ENCODE peak calls at places on chromosomes 4 and X, in five cellular contexts. T, C, I, Q and R are unnamed samples.
A peak's percentile ranks its signal among the peaks of the same experiment; 100 is the strongest.

GRCh38 chrX:19793471-19793870 is 93.9 kb downstream of the SH3KBP1 start:
- DNase-seq in T (no peak), C (no peak), I (no peak), Q (no peak), R (no peak)

GRCh38 chrX:132622130-132622529 is 133.3 kb upstream of the MBNL3 start:
- DNase-seq in T (no peak), C (no peak), I (no peak), Q (no peak), R (no peak)

GRCh38 chrX:102129473-102129872 is 4.0 kb downstream of the TCEAL2 start:
- DNase-seq in T (no peak), C (peak; percentile 41), I (no peak), Q (no peak), R (no peak)

GRCh38 chr4:53974561-53974960 is 89.8 kb downstream of the CHIC2 start:
- DNase-seq in T (no peak), C (no peak), I (no peak), Q (no peak), R (no peak)

GRCh38 chrX:1893758-1894294 is 279.0 kb downstream of the ASMT start:
- DNase-seq in T (no peak), C (no peak), I (no peak), Q (no peak), R (no peak)

GRCh38 chrX:55342533-55343501 is 78.1 kb upstream of the PAGE3 start:
- DNase-seq in T (no peak), C (peak; percentile 48), I (peak; percentile 7), Q (no peak), R (no peak)

GRCh38 chrX:9291666-9292065 is 173.2 kb upstream of the TBL1X start:
- DNase-seq in T (no peak), C (no peak), I (no peak), Q (no peak), R (no peak)

GRCh38 chr4:128347930-128348660 is 60.5 kb upstream of the PGRMC2 start:
- DNase-seq in T (no peak), C (no peak), I (no peak), Q (no peak), R (no peak)

GRCh38 chrX:56751071-56751470 is 22.0 kb downstream of the NBDY start:
- DNase-seq in T (no peak), C (no peak), I (no peak), Q (no peak), R (no peak)

GRCh38 chr4:95267081-95267480 is 281.7 kb downstream of the UNC5C start:
- DNase-seq in T (no peak), C (no peak), I (no peak), Q (no peak), R (no peak)

GRCh38 chrX:22366166-22366702 is 93.5 kb downstream of the CBLL2 start:
- DNase-seq in T (no peak), C (no peak), I (no peak), Q (no peak), R (no peak)

GRCh38 chr4:110085131-110085530 is 113.3 kb downstream of the ELOVL6 start:
- DNase-seq in T (no peak), C (no peak), I (no peak), Q (no peak), R (no peak)

GRCh38 chrX:9146657-9147056 is 112.7 kb upstream of the FAM9B start:
- DNase-seq in T (no peak), C (no peak), I (no peak), Q (no peak), R (no peak)

GRCh38 chr4:111639876-111640275 is 505.4 kb upstream of the FAM241A start:
- DNase-seq in T (no peak), C (no peak), I (no peak), Q (no peak), R (no peak)

GRCh38 chr4:154622598-154622997 is 10.1 kb upstream of the FGG start:
- DNase-seq in T (no peak), C (peak; percentile 31), I (no peak), Q (no peak), R (no peak)

GRCh38 chrX:132435222-132435621 is 53.6 kb downstream of the MBNL3 start:
- DNase-seq in T (no peak), C (no peak), I (no peak), Q (peak; percentile 1), R (no peak)

GRCh38 chr4:4415806-4416805 is 29.2 kb downstream of the NSG1 start:
- DNase-seq in T (no peak), C (no peak), I (no peak), Q (no peak), R (no peak)

GRCh38 chr4:79198886-79199591 is 126.8 kb downstream of the NAA11 start:
- DNase-seq in T (no peak), C (no peak), I (no peak), Q (no peak), R (no peak)

GRCh38 chr4:127015616-127016015 is 617.1 kb upstream of the INTU start:
- DNase-seq in T (no peak), C (no peak), I (no peak), Q (no peak), R (no peak)

GRCh38 chr4:76762136-76763130 is 135.5 kb downstream of the SOWAHB start:
- DNase-seq in T (no peak), C (no peak), I (no peak), Q (no peak), R (no peak)

GRCh38 chr4:184439856-184440592 is 34.3 kb downstream of the IRF2 start:
- DNase-seq in T (no peak), C (no peak), I (no peak), Q (no peak), R (no peak)

GRCh38 chrX:48831909-48832291 is 3.5 kb downstream of the PCSK1N start:
- DNase-seq in T (no peak), C (peak; percentile 12), I (no peak), Q (no peak), R (no peak)

GRCh38 chr4:1211951-1212545 is 36.9 kb downstream of the CTBP1 start:
- DNase-seq in T (no peak), C (no peak), I (peak; percentile 30), Q (no peak), R (no peak)

GRCh38 chrX:129823115-129823514 is 20.6 kb downstream of the ZDHHC9 start:
- DNase-seq in T (no peak), C (peak; percentile 52), I (no peak), Q (no peak), R (no peak)

GRCh38 chr4:153064571-153064970 is 128.4 kb downstream of the FHDC1 start:
- DNase-seq in T (no peak), C (peak; percentile 11), I (no peak), Q (no peak), R (no peak)

GRCh38 chr4:139619644-139620043 is 46.0 kb upstream of the MGST2 start:
- DNase-seq in T (no peak), C (no peak), I (no peak), Q (no peak), R (no peak)

GRCh38 chrX:154464806-154465365 is 6.8 kb downstream of the PLXNA3 start:
- DNase-seq in T (no peak), C (no peak), I (no peak), Q (no peak), R (no peak)

GRCh38 chr4:83074086-83074704 is 39.2 kb downstream of the COPS4 start:
- DNase-seq in T (no peak), C (peak; percentile 56), I (no peak), Q (no peak), R (no peak)

GRCh38 chrX:31232506-31232905 is 160.7 kb upstream of the FTHL17 start:
- DNase-seq in T (no peak), C (no peak), I (no peak), Q (no peak), R (no peak)

GRCh38 chrX:31240982-31241381 is 169.1 kb upstream of the FTHL17 start:
- DNase-seq in T (no peak), C (no peak), I (no peak), Q (no peak), R (no peak)

GRCh38 chrX:31233941-31234496 is 162.2 kb upstream of the FTHL17 start:
- DNase-seq in T (no peak), C (no peak), I (no peak), Q (no peak), R (no peak)

GRCh38 chrX:31237189-31237588 is 165.3 kb upstream of the FTHL17 start:
- DNase-seq in T (no peak), C (no peak), I (no peak), Q (no peak), R (no peak)

DNA sequence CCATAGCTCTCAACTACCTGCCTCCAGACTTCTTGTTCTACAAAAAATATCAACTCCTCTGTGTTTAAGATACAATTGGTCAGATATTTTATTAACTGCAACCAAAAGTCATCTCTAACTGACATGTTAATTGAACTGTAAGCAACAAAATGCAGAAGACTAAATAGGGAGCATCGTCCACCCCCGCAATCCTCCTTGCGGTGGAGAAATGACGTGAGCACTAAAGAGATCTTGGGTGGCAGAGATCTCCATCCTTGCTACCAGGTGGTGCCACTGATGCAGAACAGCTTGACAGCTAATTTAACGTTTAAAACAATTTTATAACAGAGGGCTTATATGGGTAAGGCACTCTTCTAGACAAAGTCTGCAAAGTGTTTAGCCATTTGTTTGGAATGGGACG is 164.4 kb upstream of the FTHL17 start:
- DNase-seq in T (no peak), C (no peak), I (no peak), Q (no peak), R (no peak)
- H3K4me1 ChIP-seq in T (no peaks in the 10 kb centered on the region), C (no peaks in the 10 kb centered on the region), I (no peaks in the 10 kb centered on the region), Q (no peaks in the 10 kb centered on the region), R (no peaks in the 10 kb centered on the region)

GRCh38 chrX:35786271-35786670 is 11.9 kb upstream of the MAGEB16 start:
- DNase-seq in T (no peak), C (no peak), I (no peak), Q (no peak), R (no peak)
- H3K27me3 ChIP-seq in T (no peaks in the 10 kb centered on the region), C (no peaks in the 10 kb centered on the region), I (no peaks in the 10 kb centered on the region), Q (no peaks in the 10 kb centered on the region), R (no peaks in the 10 kb centered on the region)

DNA sequence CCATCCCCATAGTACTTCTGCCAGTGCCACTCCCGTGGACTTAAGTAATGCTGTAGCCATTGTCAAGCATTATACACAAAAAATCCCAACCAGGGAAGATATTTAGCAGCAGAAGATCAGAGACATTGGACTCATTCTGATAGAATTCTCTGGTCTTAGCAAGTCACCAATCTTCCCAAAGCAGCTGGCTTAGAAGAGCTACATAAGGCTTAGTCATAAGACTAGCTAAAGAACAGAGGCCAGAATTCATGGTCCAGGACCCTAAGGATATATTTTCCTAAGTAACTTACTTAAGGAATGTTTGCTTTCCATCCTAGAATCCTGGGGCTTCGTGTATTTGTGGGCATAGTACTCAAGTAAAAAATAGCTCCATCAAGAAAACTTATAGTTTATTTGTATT is 100.3 kb upstream of the SLIT2 start:
- DNase-seq in T (no peak), C (no peak), I (no peak), Q (no peak), R (no peak)
- H3K9me3 ChIP-seq in T (no peaks in the 10 kb centered on the region), C (no peaks in the 10 kb centered on the region), I (no peaks in the 10 kb centered on the region), Q (no peaks in the 10 kb centered on the region), R (no peaks in the 10 kb centered on the region)

DNA sequence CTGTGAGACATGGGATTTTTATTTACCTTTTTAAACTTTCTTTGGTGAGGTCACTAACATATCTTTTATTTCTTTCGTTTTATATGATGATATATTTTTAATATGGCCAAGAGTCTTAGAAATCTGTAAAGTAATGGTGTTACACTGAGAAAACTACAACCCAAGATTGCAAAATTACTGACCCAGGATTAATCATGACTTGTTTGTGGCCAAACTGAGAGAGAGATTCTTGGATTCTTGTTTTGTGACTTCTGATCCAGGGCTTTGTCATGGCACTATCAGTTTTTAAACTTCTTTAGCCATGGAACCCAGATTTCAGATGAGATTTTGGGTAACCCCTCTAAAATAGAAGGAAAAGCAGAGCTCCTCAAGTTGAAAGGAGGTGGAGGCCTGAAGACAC is 42.0 kb downstream of the SGMS2 start:
- DNase-seq in T (no peak), C (no peak), I (no peak), Q (no peak), R (no peak)
- H3K4me1 ChIP-seq in T (no peaks in the 10 kb centered on the region), C (no peaks in the 10 kb centered on the region), I (peaks cover 23% of the 10 kb centered on the region), Q (peaks cover 9% of the 10 kb centered on the region), R (no peaks in the 10 kb centered on the region)